ENCODE peak calls at places on chromosome 10, in seven cellular contexts. One of them, this sample, is unnamed.
A peak's percentile ranks its signal among the peaks of the same experiment; 100 is the strongest.

GRCh38 chr10:103872137-103872933 is 17.0 kb upstream of the SH3PXD2A start:
- DNase-seq in hepatocyte: no peak
- DNase-seq in MM.1S: no peak
- DNase-seq in GM23338: no peak
- DNase-seq in GM23248: peak; percentile 81
- DNase-seq in HCT116: no peak
- DNase-seq in PC-3: peak; percentile 81
- DNase-seq in this sample: no peak

GRCh38 chr10:4004990-4005389 is 220.0 kb upstream of the KLF6 start:
- DNase-seq in hepatocyte: no peak
- DNase-seq in GM23248: no peak
- DNase-seq in PC-3: no peak
- DNase-seq in GM23338: no peak
- DNase-seq in MM.1S: no peak
- DNase-seq in HCT116: no peak
- DNase-seq in this sample: no peak

GRCh38 chr10:69506487-69506833 is 55.2 kb downstream of the TSPAN15 start:
- DNase-seq in MM.1S: no peak
- DNase-seq in hepatocyte: peak; percentile 4
- DNase-seq in GM23338: no peak
- DNase-seq in PC-3: no peak
- DNase-seq in HCT116: no peak
- DNase-seq in GM23248: no peak
- DNase-seq in this sample: no peak

GRCh38 chr10:48242160-48242904 is 32.2 kb downstream of the FRMPD2 start:
- DNase-seq in MM.1S: no peak
- DNase-seq in GM23248: no peak
- DNase-seq in hepatocyte: no peak
- DNase-seq in GM23338: peak; percentile 46
- DNase-seq in PC-3: no peak
- DNase-seq in HCT116: no peak
- DNase-seq in this sample: no peak

GRCh38 chr10:79454259-79454658 is 8.8 kb upstream of the ZCCHC24 start:
- DNase-seq in hepatocyte: no peak
- DNase-seq in PC-3: peak; percentile 99
- DNase-seq in HCT116: no peak
- DNase-seq in GM23338: no peak
- DNase-seq in MM.1S: no peak
- DNase-seq in GM23248: peak; percentile 97
- DNase-seq in this sample: no peak

GRCh38 chr10:2263556-2263955 is 526.2 kb upstream of the ADARB2 start:
- DNase-seq in GM23338: no peak
- DNase-seq in hepatocyte: no peak
- DNase-seq in PC-3: no peak
- DNase-seq in HCT116: no peak
- DNase-seq in MM.1S: no peak
- DNase-seq in GM23248: no peak
- DNase-seq in this sample: no peak

GRCh38 chr10:9219860-9220259 is 1165.4 kb downstream of the GATA3 start:
- DNase-seq in hepatocyte: no peak
- DNase-seq in GM23338: peak; percentile 21
- DNase-seq in PC-3: no peak
- DNase-seq in GM23248: no peak
- DNase-seq in HCT116: no peak
- DNase-seq in MM.1S: no peak
- DNase-seq in this sample: no peak

GRCh38 chr10:104296687-104297436 is 27.9 kb downstream of the GSTO2 start:
- DNase-seq in GM23248: no peak
- DNase-seq in GM23338: no peak
- DNase-seq in PC-3: no peak
- DNase-seq in hepatocyte: no peak
- DNase-seq in MM.1S: no peak
- DNase-seq in HCT116: no peak
- DNase-seq in this sample: no peak

GRCh38 chr10:116138897-116139296 is 134.1 kb downstream of the GFRA1 start:
- DNase-seq in hepatocyte: no peak
- DNase-seq in MM.1S: no peak
- DNase-seq in GM23248: no peak
- DNase-seq in HCT116: no peak
- DNase-seq in GM23338: no peak
- DNase-seq in PC-3: no peak
- DNase-seq in this sample: no peak

GRCh38 chr10:103592186-103593021 is 98.9 kb downstream of the NEURL1 start:
- DNase-seq in GM23338: peak; percentile 84
- DNase-seq in GM23248: peak; percentile 61
- DNase-seq in PC-3: peak; percentile 51
- DNase-seq in hepatocyte: peak; percentile 74
- DNase-seq in HCT116: peak; percentile 15
- DNase-seq in MM.1S: peak; percentile 42
- DNase-seq in this sample: peak; percentile 80

GRCh38 chr10:53091574-53091973 is 319.0 kb upstream of the MBL2 start:
- DNase-seq in HCT116: no peak
- DNase-seq in PC-3: no peak
- DNase-seq in hepatocyte: no peak
- DNase-seq in GM23248: no peak
- DNase-seq in MM.1S: no peak
- DNase-seq in GM23338: no peak
- DNase-seq in this sample: no peak

GRCh38 chr10:45373003-45373782 is 823 bp upstream of the ALOX5 start:
- DNase-seq in HCT116: no peak
- DNase-seq in GM23248: no peak
- DNase-seq in hepatocyte: peak; percentile 35
- DNase-seq in GM23338: peak; percentile 58
- DNase-seq in PC-3: no peak
- DNase-seq in MM.1S: peak; percentile 39
- DNase-seq in this sample: peak; percentile 54

GRCh38 chr10:3666525-3667302 is 118.3 kb downstream of the KLF6 start:
- DNase-seq in PC-3: no peak
- DNase-seq in HCT116: no peak
- DNase-seq in MM.1S: no peak
- DNase-seq in GM23248: no peak
- DNase-seq in GM23338: no peak
- DNase-seq in hepatocyte: no peak
- DNase-seq in this sample: no peak

GRCh38 chr10:122082616-122083477 is 93.9 kb downstream of the TACC2 start:
- DNase-seq in GM23248: no peak
- DNase-seq in GM23338: no peak
- DNase-seq in MM.1S: no peak
- DNase-seq in hepatocyte: no peak
- DNase-seq in HCT116: no peak
- DNase-seq in PC-3: no peak
- DNase-seq in this sample: no peak

GRCh38 chr10:69571618-69572158 is 1.5 kb downstream of the NEUROG3 start:
- DNase-seq in HCT116: no peak
- DNase-seq in MM.1S: no peak
- DNase-seq in GM23338: peak; percentile 66
- DNase-seq in GM23248: no peak
- DNase-seq in PC-3: no peak
- DNase-seq in hepatocyte: no peak
- DNase-seq in this sample: peak; percentile 60

GRCh38 chr10:955820-956217 is 24.3 kb upstream of the LARP4B start:
- DNase-seq in GM23248: no peak
- DNase-seq in MM.1S: no peak
- DNase-seq in HCT116: no peak
- DNase-seq in GM23338: no peak
- DNase-seq in PC-3: no peak
- DNase-seq in hepatocyte: no peak
- DNase-seq in this sample: no peak

GRCh38 chr10:33157108-33157507 is 177.4 kb downstream of the NRP1 start:
- DNase-seq in GM23248: peak; percentile 87
- DNase-seq in MM.1S: no peak
- DNase-seq in HCT116: no peak
- DNase-seq in hepatocyte: no peak
- DNase-seq in GM23338: no peak
- DNase-seq in PC-3: peak; percentile 98
- DNase-seq in this sample: no peak

GRCh38 chr10:88991161-88991899 is 732 bp downstream of the FAS start:
- DNase-seq in GM23338: peak; percentile 74
- DNase-seq in MM.1S: peak; percentile 68
- DNase-seq in hepatocyte: peak; percentile 64
- DNase-seq in GM23248: peak; percentile 89
- DNase-seq in PC-3: peak; percentile 61
- DNase-seq in HCT116: peak; percentile 35
- DNase-seq in this sample: peak; percentile 82

DNA sequence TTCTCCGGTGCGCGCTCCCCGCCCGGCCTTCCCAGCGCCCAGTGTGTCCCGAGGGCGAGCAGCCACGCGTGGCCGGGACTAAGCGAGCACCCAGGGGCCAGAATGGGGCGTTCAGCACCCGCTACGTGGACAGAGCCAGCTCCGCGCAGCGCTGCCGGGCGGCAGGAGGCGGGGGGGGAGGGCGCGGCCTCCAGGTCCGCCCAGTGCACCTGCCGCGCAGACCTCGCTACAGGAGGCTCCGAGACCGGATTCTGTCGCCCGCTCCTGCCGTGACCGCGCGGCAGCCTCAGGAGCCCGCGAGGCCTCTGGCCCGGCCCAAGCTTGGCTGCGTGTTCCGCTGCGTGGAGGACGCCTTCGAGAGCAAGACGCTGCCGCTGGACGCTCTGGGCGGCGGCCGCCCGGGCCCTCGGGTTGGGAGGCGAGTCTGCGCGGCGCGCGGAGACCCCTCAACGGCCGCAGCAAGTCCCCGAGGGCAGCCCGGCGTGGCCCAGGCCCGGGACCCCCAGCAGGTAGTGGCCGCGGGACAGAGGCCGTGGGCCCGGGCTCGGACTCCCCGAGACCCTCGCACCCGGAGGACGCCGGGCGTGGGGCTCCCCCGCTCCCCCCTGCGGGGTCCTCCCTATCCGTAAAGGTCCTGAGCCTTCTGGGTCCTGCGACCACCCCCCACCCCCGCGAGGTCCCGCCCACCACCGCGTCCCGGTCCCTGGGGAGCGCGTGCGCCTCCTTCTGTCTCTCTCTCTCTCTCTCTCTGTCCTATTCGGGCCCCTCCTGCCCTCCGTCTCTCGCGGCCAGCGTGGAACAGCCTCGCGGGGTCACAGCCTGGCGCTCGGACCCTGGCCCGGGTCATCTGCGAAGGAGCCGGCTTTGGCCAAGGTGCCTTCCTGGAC is 904 bp upstream of the DPYSL4 start:
- DNase-seq in PC-3: peak; percentile 66
- DNase-seq in MM.1S: no peak
- DNase-seq in GM23338: peak; percentile 76
- DNase-seq in GM23248: peak; percentile 59
- DNase-seq in HCT116: peak; percentile 7
- DNase-seq in hepatocyte: peak; percentile 85
- DNase-seq in this sample: peak; percentile 84
- TF ChIP-seq EZH2 in PC-3: no peak
- TF ChIP-seq EZH2 in MM.1S: no peak
- TF ChIP-seq EZH2 in GM23338: no peak
- TF ChIP-seq EZH2 in GM23248: no peak
- TF ChIP-seq EZH2 in HCT116: no peak
- TF ChIP-seq EZH2 in hepatocyte: peak; percentile 53
- TF ChIP-seq EZH2 in this sample: peak; percentile 84

GRCh38 chr10:72331575-72332422 is 22.9 kb downstream of the DNAJB12 start:
- DNase-seq in HCT116: peak; percentile 80
- DNase-seq in hepatocyte: peak; percentile 88
- DNase-seq in GM23248: peak; percentile 60
- DNase-seq in MM.1S: peak; percentile 17
- DNase-seq in PC-3: peak; percentile 77
- DNase-seq in GM23338: peak; percentile 84
- DNase-seq in this sample: peak; percentile 94
- TF ChIP-seq EZH2phosphoT487 in HCT116: no peak
- TF ChIP-seq EZH2phosphoT487 in hepatocyte: no peak
- TF ChIP-seq EZH2phosphoT487 in GM23248: no peak
- TF ChIP-seq EZH2phosphoT487 in MM.1S: no peak
- TF ChIP-seq EZH2phosphoT487 in PC-3: no peak
- TF ChIP-seq EZH2phosphoT487 in GM23338: no peak
- TF ChIP-seq EZH2phosphoT487 in this sample: no peak

GRCh38 chr10:100744980-100745881 is at the start of gene PAX2:
- DNase-seq in MM.1S: peak; percentile 45
- DNase-seq in PC-3: peak; percentile 3
- DNase-seq in hepatocyte: no peak
- DNase-seq in GM23248: no peak
- DNase-seq in GM23338: peak; percentile 94
- DNase-seq in HCT116: peak; percentile 42
- DNase-seq in this sample: peak; percentile 90

GRCh38 chr10:100747061-100747825 is 1.9 kb downstream of the PAX2 start:
- DNase-seq in MM.1S: no peak
- DNase-seq in GM23338: no peak
- DNase-seq in HCT116: no peak
- DNase-seq in hepatocyte: no peak
- DNase-seq in PC-3: no peak
- DNase-seq in GM23248: no peak
- DNase-seq in this sample: peak; percentile 49

GRCh38 chr10:100744136-100744979 is 1.0 kb upstream of the PAX2 start:
- DNase-seq in MM.1S: no peak
- DNase-seq in GM23248: no peak
- DNase-seq in HCT116: no peak
- DNase-seq in GM23338: peak; percentile 60
- DNase-seq in PC-3: no peak
- DNase-seq in hepatocyte: no peak
- DNase-seq in this sample: peak; percentile 63

GRCh38 chr10:100746413-100746931 is 1.1 kb downstream of the PAX2 start:
- DNase-seq in MM.1S: no peak
- DNase-seq in GM23338: no peak
- DNase-seq in PC-3: no peak
- DNase-seq in HCT116: no peak
- DNase-seq in hepatocyte: no peak
- DNase-seq in GM23248: no peak
- DNase-seq in this sample: no peak

DNA sequence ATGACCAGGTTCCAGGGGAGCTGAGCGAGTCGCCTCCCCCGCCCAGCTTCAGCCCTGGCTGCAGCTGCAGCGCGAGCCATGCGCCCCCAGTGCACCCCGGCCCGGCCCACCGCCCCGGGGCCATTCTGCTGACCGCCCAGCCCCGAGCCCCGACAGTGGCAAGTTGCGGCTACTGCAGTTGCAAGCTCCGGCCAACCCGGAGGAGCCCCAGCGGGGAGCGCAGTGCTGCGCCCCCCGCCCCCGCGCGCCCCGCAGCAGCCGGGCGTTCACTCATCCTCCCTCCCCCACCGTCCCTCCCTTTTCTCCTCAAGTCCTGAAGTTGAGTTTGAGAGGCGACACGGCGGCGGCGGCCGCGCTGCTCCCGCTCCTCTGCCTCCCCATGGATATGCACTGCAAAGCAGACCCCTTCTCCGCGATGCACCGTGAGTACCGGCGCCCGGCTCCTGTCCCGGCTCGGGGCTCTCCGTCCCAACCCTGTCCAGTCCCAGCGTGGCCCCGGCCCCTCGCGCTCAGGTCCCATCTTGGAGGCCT is 565 bp downstream of the PAX2 start:
- DNase-seq in HCT116: no peak
- DNase-seq in hepatocyte: no peak
- DNase-seq in GM23338: peak; percentile 76
- DNase-seq in GM23248: no peak
- DNase-seq in PC-3: no peak
- DNase-seq in MM.1S: no peak
- DNase-seq in this sample: peak; percentile 79
- TF ChIP-seq EZH2 in HCT116: no peak
- TF ChIP-seq EZH2 in hepatocyte: peak; percentile 84
- TF ChIP-seq EZH2 in GM23338: no peak
- TF ChIP-seq EZH2 in GM23248: no peak
- TF ChIP-seq EZH2 in PC-3: peak; percentile 96
- TF ChIP-seq EZH2 in MM.1S: peak; percentile 96
- TF ChIP-seq EZH2 in this sample: peak; percentile 86

DNA sequence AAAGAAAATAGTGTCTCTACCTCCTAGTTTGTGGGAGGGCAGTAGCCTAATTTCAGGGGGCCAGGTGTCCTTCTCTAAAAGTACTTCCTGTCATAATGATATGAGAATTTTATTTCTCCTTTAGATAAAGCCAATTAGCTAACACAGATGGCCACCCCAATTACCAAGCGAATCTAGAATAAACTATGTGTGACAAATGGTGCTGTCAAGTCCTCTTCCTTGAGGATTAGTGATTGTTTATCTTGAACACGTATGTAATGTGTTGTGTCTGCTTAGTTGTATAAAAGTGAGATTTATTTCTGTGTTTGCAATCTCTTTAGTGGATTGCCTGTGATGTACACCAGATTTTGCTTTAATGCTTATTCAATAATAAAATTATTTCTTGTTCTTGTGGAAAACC is 1120.0 kb downstream of the SORCS1 start:
- DNase-seq in PC-3: no peak
- DNase-seq in GM23338: no peak
- DNase-seq in MM.1S: no peak
- DNase-seq in hepatocyte: no peak
- DNase-seq in GM23248: no peak
- DNase-seq in HCT116: no peak
- DNase-seq in this sample: no peak
- TF ChIP-seq EZH2phosphoT487 in PC-3: no peak
- TF ChIP-seq EZH2phosphoT487 in GM23338: no peak
- TF ChIP-seq EZH2phosphoT487 in MM.1S: no peak
- TF ChIP-seq EZH2phosphoT487 in hepatocyte: no peak
- TF ChIP-seq EZH2phosphoT487 in GM23248: no peak
- TF ChIP-seq EZH2phosphoT487 in HCT116: no peak
- TF ChIP-seq EZH2phosphoT487 in this sample: no peak